ENCODE peak calls at places on chromosome 20, in nine cellular contexts. X is T1000; C is stimulated activated CD4-positive, alpha-beta T cell treated with anti-CD3 and anti-CD28 coated beads, Interleukin-2, amount 100 ng/mL, for 48 hours; G is lung microvascular endothelial cell; A is H7; K is iPS-NIHi11; J is astrocyte of the spinal cord; R is retina; Q is PC-3. S is an unnamed sample.

GRCh38 chr20:42093542-42094440 is 475.6 kb upstream of the CHD6 start:
- DNase-seq in A (no peak), K (no peak), Q (no peak), G (no peak), X (no peak), J (no peak), C (no peak), R (no peak), S (no peak)

GRCh38 chr20:38999965-39000910 is 38.1 kb downstream of the DHX35 start:
- DNase-seq in C (no peak), A (no peak), J (no peak), Q (no peak), K (no peak), X (no peak), G (no peak), R (no peak), S (no peak)

GRCh38 chr20:52869276-52869675 is 102.9 kb upstream of the TSHZ2 start:
- DNase-seq in K (no peak), X (no peak), C (no peak), A (no peak), J (no peak), G (no peak), Q (no peak), R (no peak), S (no peak)

GRCh38 chr20:47032969-47033578 is 138.4 kb downstream of the EYA2 start:
- DNase-seq in G (no peak), Q (peak), A (no peak), C (no peak), R (no peak), X (no peak), K (no peak), J (no peak), S (no peak)

GRCh38 chr20:36216314-36217025 is 19.8 kb upstream of the AAR2 start:
- DNase-seq in Q (no peak), J (no peak), G (no peak), R (no peak), C (no peak), A (no peak), K (no peak), X (no peak), S (no peak)

GRCh38 chr20:34705008-34705382 is 851 bp downstream of the TP53INP2 start:
- DNase-seq in G (peak), J (no peak), A (no peak), C (no peak), R (no peak), K (no peak), X (no peak), Q (no peak), S (no peak)

GRCh38 chr20:63074182-63074581 is 67.4 kb upstream of the BHLHE23 start:
- DNase-seq in C (no peak), X (no peak), J (no peak), K (no peak), Q (no peak), A (no peak), R (no peak), G (no peak), S (no peak)

GRCh38 chr20:47195573-47195972 is 160.9 kb downstream of the ZMYND8 start:
- DNase-seq in R (no peak), C (no peak), A (no peak), X (no peak), K (no peak), G (no peak), Q (no peak), J (no peak), S (no peak)

GRCh38 chr20:49426873-49427272 is 55.6 kb downstream of the KCNB1 start:
- DNase-seq in Q (no peak), R (no peak), A (no peak), X (no peak), K (no peak), G (no peak), C (no peak), J (no peak), S (no peak)

GRCh38 chr20:34992751-34993417 is 37.2 kb downstream of the MYH7B start:
- DNase-seq in R (no peak), Q (no peak), G (no peak), A (no peak), K (no peak), C (no peak), J (no peak), X (no peak), S (no peak)

GRCh38 chr20:56626367-56627121 is 2.6 kb upstream of the TFAP2C start:
- DNase-seq in K (peak), C (no peak), J (peak), A (peak), X (no peak), Q (no peak), G (no peak), R (peak), S (no peak)

GRCh38 chr20:49325981-49326380 is 48.1 kb upstream of the ZNFX1 start:
- DNase-seq in J (no peak), C (no peak), A (no peak), K (no peak), G (no peak), X (no peak), R (no peak), Q (no peak), S (no peak)

GRCh38 chr20:37534401-37535157 is 6.9 kb upstream of the BLCAP start:
- DNase-seq in X (peak), A (peak), K (peak), C (peak), G (peak), R (peak), J (peak), Q (peak), S (peak)

GRCh38 chr20:41133709-41134361 is 3.5 kb upstream of the PLCG1 start:
- DNase-seq in K (no peak), A (no peak), C (peak), J (no peak), X (no peak), R (no peak), Q (no peak), G (no peak), S (no peak)

GRCh38 chr20:64076061-64076997 is 3.0 kb downstream of the RGS19 start:
- DNase-seq in K (no peak), J (no peak), Q (no peak), X (no peak), C (no peak), A (no peak), R (no peak), G (no peak), S (no peak)

GRCh38 chr20:3721912-3722311 is 9.5 kb upstream of the SIGLEC1 start:
- DNase-seq in C (no peak), R (no peak), Q (no peak), A (no peak), X (no peak), K (no peak), G (no peak), J (no peak), S (no peak)

GRCh38 chr20:36916199-36916598 is 35.3 kb downstream of the SAMHD1 start:
- DNase-seq in A (no peak), G (no peak), K (no peak), J (no peak), C (no peak), X (no peak), Q (no peak), R (no peak), S (no peak)

GRCh38 chr20:33649201-33649631 is 12.9 kb upstream of the C20orf144 start:
- DNase-seq in C (no peak), K (no peak), Q (no peak), G (no peak), R (peak), A (peak), J (no peak), X (no peak), S (no peak)

GRCh38 chr20:51710503-51710902 is 57.7 kb downstream of the ATP9A start:
- DNase-seq in X (no peak), G (no peak), C (no peak), R (no peak), J (no peak), Q (no peak), K (no peak), A (peak), S (no peak)

GRCh38 chr20:7967199-7967844 is 27.1 kb upstream of the HAO1 start:
- DNase-seq in G (no peak), X (no peak), K (no peak), Q (peak), R (no peak), C (no peak), A (no peak), J (peak), S (no peak)

GRCh38 chr20:9628166-9628565 is 113.8 kb downstream of the LAMP5 start:
- DNase-seq in C (no peak), G (no peak), J (no peak), Q (peak), R (no peak), K (no peak), X (no peak), A (no peak), S (no peak)

GRCh38 chr20:19205999-19206398 is 6.4 kb upstream of the SLC24A3 start:
- DNase-seq in X (no peak), Q (peak), C (peak), J (peak), K (peak), A (peak), R (peak), G (peak), S (peak)

GRCh38 chr20:62891111-62891510 is 29.5 kb upstream of the TCFL5 start:
- DNase-seq in C (no peak), X (no peak), A (no peak), Q (no peak), G (peak), K (no peak), R (no peak), J (no peak), S (no peak)

GRCh38 chr20:8652396-8652795 is 416.5 kb upstream of the PLCB4 start:
- DNase-seq in G (no peak), X (no peak), K (no peak), R (no peak), A (no peak), J (no peak), C (no peak), Q (no peak), S (no peak)

GRCh38 chr20:10790013-10790412 is 116.2 kb upstream of the JAG1 start:
- DNase-seq in J (no peak), G (no peak), Q (no peak), R (no peak), C (no peak), A (no peak), X (no peak), K (no peak), S (no peak)

GRCh38 chr20:41169791-41170351 is 32.5 kb downstream of the PLCG1 start:
- DNase-seq in X (no peak), G (peak), C (no peak), J (peak), K (no peak), A (no peak), R (no peak), Q (peak), S (no peak)

GRCh38 chr20:58651548-58651822 is 402 bp downstream of the STX16 start:
- DNase-seq in C (no peak), Q (no peak), R (no peak), K (peak), G (no peak), J (no peak), X (no peak), A (peak), S (no peak)

GRCh38 chr20:324177-325042 is 942 bp upstream of the SOX12 start:
- DNase-seq in C (peak), G (peak), K (peak), R (peak), Q (peak), A (peak), J (peak), X (peak), S (peak)

GRCh38 chr20:32356935-32357868 is 929 bp upstream of the ASXL1 start:
- DNase-seq in C (no peak), R (no peak), G (peak), Q (peak), J (peak), X (no peak), A (peak), K (peak), S (peak)

GRCh38 chr20:33061626-33062025 is 7.9 kb downstream of the BPIFB3 start:
- DNase-seq in A (no peak), J (no peak), G (no peak), R (no peak), C (no peak), X (no peak), Q (no peak), K (no peak), S (no peak)

GRCh38 chr20:53408728-53409157 is 184.9 kb downstream of the ZNF217 start:
- DNase-seq in K (no peak), A (no peak), J (no peak), G (no peak), X (no peak), C (no peak), Q (no peak), R (peak), S (no peak)

GRCh38 chr20:45044084-45044573 is 56.8 kb downstream of the KCNS1 start:
- DNase-seq in Q (peak), X (peak), A (peak), K (peak), J (peak), C (no peak), R (peak), G (peak), S (peak)

GRCh38 chr20:61299613-61300012 is 47.6 kb downstream of the CDH4 start:
- DNase-seq in X (no peak), J (no peak), Q (no peak), A (no peak), R (no peak), K (no peak), C (no peak), G (no peak), S (no peak)

GRCh38 chr20:38651562-38651961 is 50.0 kb downstream of the ARHGAP40 start:
- DNase-seq in R (no peak), K (no peak), X (no peak), Q (no peak), A (no peak), C (no peak), G (no peak), J (no peak), S (no peak)

S was measured in Panc1.